ENCODE peak calls at places on chromosomes 5 and 9, in eight cellular contexts. V is ovary, A is C1 segment of cervical spinal cord, Q is iPS-NIHi11, H is NCI-H1930, M is EH, K is spleen, N is PC-9. F is an unnamed sample.

GRCh38 chr5:136070486-136071285 is 41.9 kb downstream of the TGFBI start:
- DNase-seq in V (no peak), A (peak), Q (no peak), H (no peak), M (no peak), K (no peak), N (no peak), F (no peak)

GRCh38 chr5:157511656-157512644 is 51.9 kb downstream of the NIPAL4 start:
- DNase-seq in V (peak), A (peak), Q (peak), H (no peak), M (peak), K (peak), N (peak), F (peak)

GRCh38 chr5:81268797-81269196 is 32.6 kb upstream of the ZCCHC9 start:
- DNase-seq in V (no peak), A (no peak), Q (no peak), H (no peak), M (peak), K (no peak), N (peak), F (no peak)

GRCh38 chr5:143605403-143606005 is 202.0 kb upstream of the NR3C1 start:
- DNase-seq in V (no peak), A (no peak), Q (no peak), H (no peak), M (peak), K (no peak), N (no peak), F (no peak)

GRCh38 chr9:98254236-98255063 is 999 bp downstream of the TBC1D2 start:
- DNase-seq in V (no peak), A (peak), Q (no peak), H (no peak), M (no peak), K (no peak), N (no peak), F (no peak)

GRCh38 chr5:34721359-34721758 is 65.2 kb downstream of the RAI14 start:
- DNase-seq in V (no peak), A (no peak), Q (no peak), H (no peak), M (no peak), K (no peak), N (no peak), F (no peak)

GRCh38 chr9:3936520-3937235 is 363.2 kb downstream of the GLIS3 start:
- DNase-seq in V (peak), A (no peak), Q (no peak), H (no peak), M (no peak), K (peak), N (no peak), F (peak)

GRCh38 chr5:65213921-65214525 is 267.7 kb downstream of the ADAMTS6 start:
- DNase-seq in V (no peak), A (no peak), Q (peak), H (peak), M (peak), K (no peak), N (no peak), F (no peak)

GRCh38 chr5:86376214-86376613 is 241.5 kb upstream of the COX7C start:
- DNase-seq in V (no peak), A (no peak), Q (no peak), H (no peak), M (no peak), K (no peak), N (no peak), F (no peak)

GRCh38 chr9:91818647-91819403 is 131.2 kb downstream of the ROR2 start:
- DNase-seq in V (no peak), A (no peak), Q (no peak), H (no peak), M (no peak), K (peak), N (no peak), F (no peak)

GRCh38 chr5:111266491-111266890 is 42.3 kb downstream of the CAMK4 start:
- DNase-seq in V (no peak), A (no peak), Q (no peak), H (no peak), M (no peak), K (no peak), N (no peak), F (no peak)

GRCh38 chr5:145931718-145932117 is 4.7 kb upstream of the SH3RF2 start:
- DNase-seq in V (no peak), A (no peak), Q (no peak), H (no peak), M (no peak), K (no peak), N (no peak), F (no peak)

GRCh38 chr9:27432308-27432707 is 91.8 kb upstream of the IFNK start:
- DNase-seq in V (no peak), A (no peak), Q (no peak), H (no peak), M (no peak), K (no peak), N (no peak), F (no peak)

GRCh38 chr9:136255166-136255538 is 9.5 kb upstream of the QSOX2 start:
- DNase-seq in V (peak), A (no peak), Q (no peak), H (no peak), M (peak), K (no peak), N (no peak), F (no peak)

GRCh38 chr5:136810198-136810823 is 445.0 kb upstream of the TRPC7 start:
- DNase-seq in V (no peak), A (peak), Q (no peak), H (no peak), M (peak), K (no peak), N (peak), F (no peak)

GRCh38 chr9:109466623-109467590 is 31.2 kb downstream of the PTPN3 start:
- DNase-seq in V (no peak), A (no peak), Q (no peak), H (no peak), M (no peak), K (no peak), N (no peak), F (no peak)

GRCh38 chr5:78320461-78320860 is 26.0 kb upstream of the AP3B1 start:
- DNase-seq in V (no peak), A (no peak), Q (peak), H (peak), M (peak), K (no peak), N (no peak), F (no peak)

GRCh38 chr9:33153666-33154065 is 13.5 kb downstream of the B4GALT1 start:
- DNase-seq in V (no peak), A (no peak), Q (no peak), H (no peak), M (no peak), K (no peak), N (no peak), F (no peak)

GRCh38 chr5:126917918-126918623 is 112.3 kb downstream of the MARCHF3 start:
- DNase-seq in V (no peak), A (peak), Q (peak), H (peak), M (peak), K (no peak), N (peak), F (peak)

GRCh38 chr5:92800360-92800759 is 780.7 kb downstream of the NR2F1-AS1 start:
- DNase-seq in V (no peak), A (no peak), Q (no peak), H (no peak), M (peak), K (no peak), N (no peak), F (no peak)

GRCh38 chr5:57368010-57368409 is 114.6 kb downstream of the ACTBL2 start:
- DNase-seq in V (no peak), A (no peak), Q (no peak), H (no peak), M (peak), K (no peak), N (no peak), F (no peak)

GRCh38 chr5:135551593-135552447 is 16.1 kb upstream of the NEUROG1 start:
- DNase-seq in V (peak), A (peak), Q (peak), H (no peak), M (peak), K (no peak), N (peak), F (peak)

GRCh38 chr9:2022560-2022959 is 7.4 kb downstream of the SMARCA2 start:
- DNase-seq in V (no peak), A (no peak), Q (no peak), H (no peak), M (peak), K (no peak), N (no peak), F (no peak)

GRCh38 chr9:89442016-89442415 is 55.9 kb downstream of the SEMA4D start:
- DNase-seq in V (no peak), A (no peak), Q (no peak), H (no peak), M (no peak), K (no peak), N (no peak), F (no peak)

GRCh38 chr9:89046832-89047231 is 55.6 kb downstream of the S1PR3 start:
- DNase-seq in V (no peak), A (no peak), Q (no peak), H (no peak), M (peak), K (no peak), N (no peak), F (no peak)

GRCh38 chr5:168740821-168741213 is 161.6 kb upstream of the PANK3 start:
- DNase-seq in V (no peak), A (no peak), Q (no peak), H (no peak), M (no peak), K (no peak), N (no peak), F (no peak)

F was measured in lower lobe of right lung.